ENCODE peak calls at places on chromosomes 6 and 20, in four cellular contexts. I is stimulated activated CD4-positive, alpha-beta T cell treated with anti-CD3 and anti-CD28 coated beads, TNF-alpha, amount 100 ng/mL, for 4 hours; C is activated CD4-positive, CD25-positive, alpha-beta regulatory T cell; D is nephron progenitor cell. S is an unnamed sample.

GRCh38 chr20:290081-290831 is at the start of gene C20orf96:
- DNase-seq in I (peak; percentile 68), C (peak; percentile 60), D (peak; percentile 94), S (peak; percentile 92)

GRCh38 chr6:129929433-129929832 is 68.3 kb upstream of the TMEM244 start:
- DNase-seq in I (no peak), C (no peak), D (no peak), S (peak; percentile 89)

GRCh38 chr6:147508073-147508870 is at the start of gene SAMD5:
- DNase-seq in I (no peak), C (no peak), D (peak; percentile 81), S (no peak)

GRCh38 chr20:45098096-45098773 is 2.7 kb downstream of the KCNS1 start:
- DNase-seq in I (no peak), C (no peak), D (peak; percentile 68), S (no peak)

GRCh38 chr6:136226027-136226673 is 24.0 kb downstream of the MTFR2 start:
- DNase-seq in I (peak; percentile 16), C (no peak), D (peak; percentile 54), S (peak; percentile 53)

GRCh38 chr6:117344444-117345291 is 79.3 kb downstream of the VGLL2 start:
- DNase-seq in I (no peak), C (no peak), D (no peak), S (no peak)

GRCh38 chr6:165178056-165178455 is 131.3 kb downstream of the C6orf118 start:
- DNase-seq in I (no peak), C (no peak), D (no peak), S (no peak)

GRCh38 chr6:26016326-26017275 is 54.0 kb downstream of the TRIM38 start:
- DNase-seq in I (no peak), C (no peak), D (no peak), S (no peak)

GRCh38 chr6:44304282-44305199 is 8.6 kb downstream of the AARS2 start:
- DNase-seq in I (no peak), C (peak; percentile 9), D (peak; percentile 57), S (no peak)

GRCh38 chr20:36676701-36677421 is 30.9 kb upstream of the SLA2 start:
- DNase-seq in I (no peak), C (no peak), D (peak; percentile 86), S (no peak)

GRCh38 chr6:6654599-6655575 is 66.4 kb downstream of the LY86 start:
- DNase-seq in I (no peak), C (no peak), D (no peak), S (no peak)

GRCh38 chr20:9408422-9409300 is 105.7 kb upstream of the LAMP5 start:
- DNase-seq in I (no peak), C (no peak), D (no peak), S (peak; percentile 26)

GRCh38 chr6:35089935-35090505 is 51.1 kb downstream of the TCP11 start:
- DNase-seq in I (no peak), C (no peak), D (no peak), S (no peak)

GRCh38 chr6:153131037-153131981 is at the start of gene RGS17:
- DNase-seq in I (no peak), C (no peak), D (peak; percentile 81), S (peak; percentile 31)

GRCh38 chr6:73309534-73309783 is 44.6 kb downstream of the DPPA5 start:
- DNase-seq in I (peak; percentile 5), C (no peak), D (no peak), S (no peak)

GRCh38 chr6:121008553-121008952 is 325.7 kb downstream of the TBC1D32 start:
- DNase-seq in I (no peak), C (no peak), D (no peak), S (no peak)

GRCh38 chr6:32627831-32628230 is 9.4 kb upstream of the HLA-DQA1 start:
- DNase-seq in I (no peak), C (no peak), D (peak; percentile 17), S (peak; percentile 52)

GRCh38 chr6:147279423-147279822 is 75.2 kb downstream of the STXBP5 start:
- DNase-seq in I (no peak), C (no peak), D (no peak), S (no peak)

GRCh38 chr6:144477396-144477795 is 192.3 kb downstream of the UTRN start:
- DNase-seq in I (no peak), C (no peak), D (no peak), S (no peak)

GRCh38 chr6:90865513-90865912 is 278.6 kb upstream of the MAP3K7 start:
- DNase-seq in I (no peak), C (no peak), D (no peak), S (no peak)

GRCh38 chr6:125474061-125474460 is 172.3 kb upstream of the HDDC2 start:
- DNase-seq in I (no peak), C (no peak), D (no peak), S (no peak)

GRCh38 chr20:45008521-45009049 is 42.3 kb downstream of the STK4 start:
- DNase-seq in I (no peak), C (no peak), D (no peak), S (no peak)

GRCh38 chr20:25321262-25321831 is 69.3 kb downstream of the ABHD12 start:
- DNase-seq in I (no peak), C (no peak), D (no peak), S (no peak)

GRCh38 chr20:940926-941325 is 24.8 kb upstream of the ANGPT4 start:
- DNase-seq in I (no peak), C (no peak), D (no peak), S (no peak)

GRCh38 chr6:32952817-32953739 is at the start of gene HLA-DMA:
- DNase-seq in I (peak; percentile 45), C (no peak), D (peak; percentile 48), S (peak; percentile 97)

GRCh38 chr6:165849539-165850430 is 186.7 kb upstream of the PDE10A start:
- DNase-seq in I (no peak), C (no peak), D (no peak), S (no peak)

GRCh38 chr20:46030290-46031013 is 1.4 kb downstream of the SLC12A5 start:
- DNase-seq in I (no peak), C (no peak), D (peak; percentile 25), S (no peak)

GRCh38 chr20:19706463-19706862 is 51.6 kb upstream of the RIN2 start:
- DNase-seq in I (no peak), C (no peak), D (no peak), S (peak; percentile 62)

S was measured in pons.